ENCODE peak calls at places on chromosome 1, in nine cellular contexts. D is tibial artery; X is CD8-positive, alpha-beta T cell; U is kidney; G is GM12865; B is right lobe of liver; Y is fibroblast of lung; K is HFF-Myc; L is choroid plexus epithelial cell. W is an unnamed sample.

GRCh38 chr1:67285780-67286488 is 21.7 kb upstream of the IL12RB2 start:
- DNase-seq in D (no peak), X (no peak), U (no peak), G (peak; percentile 60), B (no peak), Y (peak; percentile 67), K (no peak), L (peak; percentile 17), W (no peak)

GRCh38 chr1:183632087-183632486 is 3.5 kb downstream of the ARPC5 start:
- DNase-seq in D (no peak), X (no peak), U (no peak), G (no peak), B (no peak), Y (peak; percentile 74), K (no peak), L (peak; percentile 92), W (peak; percentile 91)

GRCh38 chr1:225044258-225044657 is 114.8 kb downstream of the DNAH14 start:
- DNase-seq in D (no peak), X (no peak), U (no peak), G (no peak), B (no peak), Y (peak; percentile 13), K (no peak), L (peak; percentile 47), W (peak; percentile 56)

GRCh38 chr1:1185101-1185765 is 11.6 kb downstream of the TTLL10 start:
- DNase-seq in D (no peak), X (no peak), U (peak; percentile 73), G (no peak), B (peak; percentile 14), Y (no peak), K (no peak), L (no peak), W (no peak)

GRCh38 chr1:34235594-34235993 is 58.9 kb downstream of the C1orf94 start:
- DNase-seq in D (no peak), X (no peak), U (no peak), G (no peak), B (no peak), Y (no peak), K (no peak), L (no peak), W (no peak)

GRCh38 chr1:170657275-170657853 is 6.6 kb upstream of the PRRX1 start:
- DNase-seq in D (no peak), X (no peak), U (no peak), G (peak; percentile 60), B (no peak), Y (no peak), K (no peak), L (no peak), W (no peak)

GRCh38 chr1:32701951-32702598 is 495 bp downstream of the SYNC start:
- DNase-seq in D (peak; percentile 33), X (no peak), U (peak; percentile 77), G (no peak), B (no peak), Y (peak; percentile 50), K (no peak), L (peak; percentile 24), W (no peak)

GRCh38 chr1:156803086-156803851 is 13.4 kb downstream of the SH2D2A start:
- DNase-seq in D (no peak), X (no peak), U (no peak), G (no peak), B (no peak), Y (no peak), K (no peak), L (peak; percentile 35), W (no peak)

GRCh38 chr1:202860744-202861419 is 28.1 kb downstream of the RABIF start:
- DNase-seq in D (peak; percentile 29), X (peak; percentile 21), U (peak; percentile 77), G (no peak), B (peak; percentile 81), Y (peak; percentile 46), K (no peak), L (peak; percentile 28), W (peak; percentile 30)

GRCh38 chr1:91741301-91741700 is 144.7 kb downstream of the TGFBR3 start:
- DNase-seq in D (no peak), X (no peak), U (no peak), G (no peak), B (no peak), Y (peak; percentile 71), K (no peak), L (no peak), W (no peak)

GRCh38 chr1:116772648-116773045 is 18.4 kb downstream of the CD2 start:
- DNase-seq in D (no peak), X (no peak), U (no peak), G (no peak), B (no peak), Y (peak; percentile 55), K (no peak), L (no peak), W (peak; percentile 74)

GRCh38 chr1:25569599-25570458 is 26.4 kb downstream of the LDLRAP1 start:
- DNase-seq in D (no peak), X (no peak), U (peak; percentile 45), G (no peak), B (no peak), Y (peak; percentile 65), K (no peak), L (no peak), W (peak; percentile 39)

GRCh38 chr1:54359393-54360162 is 46.6 kb downstream of the SSBP3 start:
- DNase-seq in D (no peak), X (no peak), U (no peak), G (no peak), B (no peak), Y (no peak), K (no peak), L (no peak), W (no peak)

GRCh38 chr1:97918961-97919360 is 1.9 kb downstream of the DPYD start:
- DNase-seq in D (no peak), X (no peak), U (no peak), G (no peak), B (no peak), Y (no peak), K (no peak), L (no peak), W (no peak)
- H3K4me3 ChIP-seq in D (peak overlapping the region; percentile 89), X (no peak overlapping the region), U (peak overlapping the region; percentile 95), G (peak overlapping the region; percentile 99), B (peak overlapping the region; percentile 80), Y (peak overlapping the region; percentile 83), K (peak overlapping the region; percentile 80), L (peak overlapping the region; percentile 94), W (peak overlapping the region; percentile 90)

GRCh38 chr1:198492872-198493271 is 47.6 kb downstream of the ATP6V1G3 start:
- DNase-seq in D (no peak), X (no peak), U (no peak), G (no peak), B (no peak), Y (peak; percentile 98), K (no peak), L (peak; percentile 73), W (peak; percentile 69)
- TF ChIP-seq CTCF in D (no peak), X (no peak), U (no peak), G (no peak), B (no peak), Y (no peak), K (no peak), L (no peak), W (no peak)

GRCh38 chr1:154129392-154129970 is 25.4 kb downstream of the NUP210L start:
- DNase-seq in D (no peak), X (no peak), U (no peak), G (no peak), B (no peak), Y (peak; percentile 22), K (no peak), L (peak; percentile 9), W (no peak)
- H3K4me3 ChIP-seq in D (no peak overlapping the region), X (no peak overlapping the region), U (no peak overlapping the region), G (no peak overlapping the region), B (no peak overlapping the region), Y (no peak overlapping the region), K (no peak overlapping the region), L (no peak overlapping the region), W (no peak overlapping the region)

DNA sequence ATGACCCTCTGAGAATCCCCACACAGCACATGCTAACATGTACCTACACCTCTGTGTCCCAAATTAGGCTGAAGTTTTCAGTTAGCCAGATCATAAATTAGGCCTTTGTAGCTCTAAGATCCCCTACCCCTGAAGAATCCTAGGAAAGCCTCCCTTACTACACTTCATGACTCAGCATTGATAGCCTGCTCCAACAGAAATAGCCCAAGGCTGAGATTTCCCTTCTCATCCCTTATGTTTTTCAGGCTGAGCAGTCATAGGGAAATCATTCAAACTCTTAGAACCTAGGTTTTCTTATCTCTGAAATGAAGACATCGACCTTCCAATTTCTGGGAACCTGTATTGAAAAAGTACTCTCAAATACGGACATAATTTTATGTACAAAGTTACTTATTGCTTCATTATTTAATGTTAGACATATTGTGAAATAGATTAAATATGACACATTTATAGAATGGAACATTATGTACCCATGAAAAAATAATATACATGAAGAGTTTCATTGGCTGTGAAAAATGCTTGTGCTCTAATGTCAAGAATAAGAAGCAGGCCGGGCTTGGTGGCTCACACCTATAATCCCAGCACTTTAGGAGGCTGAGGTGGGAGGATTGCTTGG is 122.4 kb upstream of the UBE2U start:
- DNase-seq in D (no peak), X (no peak), U (no peak), G (no peak), B (no peak), Y (peak; percentile 36), K (no peak), L (no peak), W (peak; percentile 43)
- TF ChIP-seq CTCF in D (no peak), X (no peak), U (no peak), G (no peak), B (no peak), Y (no peak), K (no peak), L (no peak), W (no peak)

GRCh38 chr1:39671433-39671792 is 494 bp downstream of the NT5C1A start:
- DNase-seq in D (peak; percentile 37), X (no peak), U (peak; percentile 77), G (no peak), B (no peak), Y (no peak), K (no peak), L (no peak), W (no peak)
- H3K4me3 ChIP-seq in D (peak overlapping the region; percentile 52), X (peak overlapping the region; percentile 48), U (peak overlapping the region; percentile 46), G (peak overlapping the region; percentile 50), B (peak overlapping the region; percentile 25), Y (peak overlapping the region; percentile 45), K (no peak overlapping the region), L (peak overlapping the region; percentile 47), W (peak overlapping the region; percentile 35)

W was measured in fibroblast of pulmonary artery.